ENCODE peak calls at places on chromosome 13, in eight cellular contexts. One of them, this sample, is unnamed.

GRCh38 chr13:42992585-42993122 is 613 bp upstream of the EPSTI1 start:
- DNase-seq in ovary: no peak
- DNase-seq in transverse colon: no peak
- DNase-seq in H1: no peak
- DNase-seq in suprapubic skin: no peak
- DNase-seq in tibial nerve: no peak
- DNase-seq in A549: no peak
- DNase-seq in stomach: no peak
- DNase-seq in this sample: no peak

GRCh38 chr13:22090114-22090513 is 419.2 kb downstream of the FGF9 start:
- DNase-seq in suprapubic skin: no peak
- DNase-seq in ovary: no peak
- DNase-seq in stomach: no peak
- DNase-seq in A549: no peak
- DNase-seq in H1: no peak
- DNase-seq in tibial nerve: no peak
- DNase-seq in transverse colon: peak
- DNase-seq in this sample: no peak

GRCh38 chr13:37443538-37443937 is 155.0 kb downstream of the POSTN start:
- DNase-seq in ovary: no peak
- DNase-seq in transverse colon: no peak
- DNase-seq in H1: no peak
- DNase-seq in tibial nerve: no peak
- DNase-seq in suprapubic skin: no peak
- DNase-seq in A549: no peak
- DNase-seq in stomach: no peak
- DNase-seq in this sample: no peak

GRCh38 chr13:24502567-24503375 is 9.8 kb downstream of the PARP4 start:
- DNase-seq in suprapubic skin: no peak
- DNase-seq in stomach: peak
- DNase-seq in A549: peak
- DNase-seq in ovary: no peak
- DNase-seq in tibial nerve: no peak
- DNase-seq in transverse colon: peak
- DNase-seq in H1: no peak
- DNase-seq in this sample: no peak

GRCh38 chr13:33260168-33261098 is 25.1 kb downstream of the STARD13 start:
- DNase-seq in tibial nerve: no peak
- DNase-seq in suprapubic skin: no peak
- DNase-seq in A549: no peak
- DNase-seq in ovary: no peak
- DNase-seq in H1: no peak
- DNase-seq in stomach: no peak
- DNase-seq in transverse colon: no peak
- DNase-seq in this sample: no peak

GRCh38 chr13:27375686-27376326 is 48.6 kb upstream of the GTF3A start:
- DNase-seq in A549: peak
- DNase-seq in stomach: peak
- DNase-seq in ovary: peak
- DNase-seq in transverse colon: peak
- DNase-seq in H1: no peak
- DNase-seq in tibial nerve: no peak
- DNase-seq in suprapubic skin: peak
- DNase-seq in this sample: no peak

GRCh38 chr13:51971520-51972426 is 39.5 kb downstream of the ATP7B start:
- DNase-seq in ovary: no peak
- DNase-seq in transverse colon: no peak
- DNase-seq in H1: no peak
- DNase-seq in tibial nerve: no peak
- DNase-seq in suprapubic skin: no peak
- DNase-seq in A549: no peak
- DNase-seq in stomach: no peak
- DNase-seq in this sample: peak

GRCh38 chr13:113069861-113070805 is 35.5 kb upstream of the F7 start:
- DNase-seq in A549: no peak
- DNase-seq in tibial nerve: no peak
- DNase-seq in transverse colon: no peak
- DNase-seq in ovary: no peak
- DNase-seq in H1: no peak
- DNase-seq in stomach: no peak
- DNase-seq in suprapubic skin: no peak
- DNase-seq in this sample: no peak

GRCh38 chr13:33218020-33218419 is 67.5 kb downstream of the STARD13 start:
- DNase-seq in transverse colon: no peak
- DNase-seq in H1: no peak
- DNase-seq in stomach: no peak
- DNase-seq in ovary: no peak
- DNase-seq in suprapubic skin: no peak
- DNase-seq in tibial nerve: no peak
- DNase-seq in A549: peak
- DNase-seq in this sample: peak

GRCh38 chr13:44230736-44231135 is 142.9 kb upstream of the SERP2 start:
- DNase-seq in H1: no peak
- DNase-seq in suprapubic skin: no peak
- DNase-seq in transverse colon: no peak
- DNase-seq in stomach: no peak
- DNase-seq in tibial nerve: no peak
- DNase-seq in A549: no peak
- DNase-seq in ovary: no peak
- DNase-seq in this sample: no peak

GRCh38 chr13:31035162-31035951 is 102.9 kb downstream of the TEX26 start:
- DNase-seq in tibial nerve: no peak
- DNase-seq in stomach: no peak
- DNase-seq in H1: no peak
- DNase-seq in transverse colon: no peak
- DNase-seq in A549: no peak
- DNase-seq in ovary: peak
- DNase-seq in suprapubic skin: no peak
- DNase-seq in this sample: no peak

GRCh38 chr13:39823063-39823713 is 167.7 kb downstream of the COG6 start:
- DNase-seq in tibial nerve: no peak
- DNase-seq in H1: no peak
- DNase-seq in suprapubic skin: no peak
- DNase-seq in transverse colon: no peak
- DNase-seq in stomach: no peak
- DNase-seq in ovary: no peak
- DNase-seq in A549: no peak
- DNase-seq in this sample: no peak

GRCh38 chr13:75836441-75836840 is 200.3 kb downstream of the LMO7 start:
- DNase-seq in transverse colon: peak
- DNase-seq in stomach: peak
- DNase-seq in tibial nerve: no peak
- DNase-seq in suprapubic skin: no peak
- DNase-seq in A549: no peak
- DNase-seq in ovary: no peak
- DNase-seq in H1: no peak
- DNase-seq in this sample: no peak

GRCh38 chr13:109722068-109722467 is 64.3 kb downstream of the IRS2 start:
- DNase-seq in tibial nerve: no peak
- DNase-seq in ovary: no peak
- DNase-seq in H1: no peak
- DNase-seq in transverse colon: no peak
- DNase-seq in suprapubic skin: no peak
- DNase-seq in A549: no peak
- DNase-seq in stomach: no peak
- DNase-seq in this sample: no peak

GRCh38 chr13:51935326-51936171 is 73.8 kb downstream of the CCDC70 start:
- DNase-seq in tibial nerve: no peak
- DNase-seq in transverse colon: peak
- DNase-seq in stomach: peak
- DNase-seq in ovary: no peak
- DNase-seq in suprapubic skin: peak
- DNase-seq in A549: peak
- DNase-seq in H1: no peak
- DNase-seq in this sample: no peak

GRCh38 chr13:80945328-80945727 is 604.4 kb upstream of the SPRY2 start:
- DNase-seq in A549: peak
- DNase-seq in stomach: peak
- DNase-seq in tibial nerve: no peak
- DNase-seq in suprapubic skin: no peak
- DNase-seq in transverse colon: no peak
- DNase-seq in H1: peak
- DNase-seq in ovary: no peak
- DNase-seq in this sample: no peak

GRCh38 chr13:84439108-84439507 is 556.8 kb upstream of the SLITRK1 start:
- DNase-seq in transverse colon: no peak
- DNase-seq in tibial nerve: no peak
- DNase-seq in A549: no peak
- DNase-seq in ovary: no peak
- DNase-seq in stomach: no peak
- DNase-seq in H1: no peak
- DNase-seq in suprapubic skin: no peak
- DNase-seq in this sample: no peak

GRCh38 chr13:23455401-23456185 is 22.1 kb upstream of the SACS start:
- DNase-seq in transverse colon: no peak
- DNase-seq in tibial nerve: no peak
- DNase-seq in suprapubic skin: no peak
- DNase-seq in H1: no peak
- DNase-seq in A549: no peak
- DNase-seq in stomach: no peak
- DNase-seq in ovary: no peak
- DNase-seq in this sample: peak

DNA sequence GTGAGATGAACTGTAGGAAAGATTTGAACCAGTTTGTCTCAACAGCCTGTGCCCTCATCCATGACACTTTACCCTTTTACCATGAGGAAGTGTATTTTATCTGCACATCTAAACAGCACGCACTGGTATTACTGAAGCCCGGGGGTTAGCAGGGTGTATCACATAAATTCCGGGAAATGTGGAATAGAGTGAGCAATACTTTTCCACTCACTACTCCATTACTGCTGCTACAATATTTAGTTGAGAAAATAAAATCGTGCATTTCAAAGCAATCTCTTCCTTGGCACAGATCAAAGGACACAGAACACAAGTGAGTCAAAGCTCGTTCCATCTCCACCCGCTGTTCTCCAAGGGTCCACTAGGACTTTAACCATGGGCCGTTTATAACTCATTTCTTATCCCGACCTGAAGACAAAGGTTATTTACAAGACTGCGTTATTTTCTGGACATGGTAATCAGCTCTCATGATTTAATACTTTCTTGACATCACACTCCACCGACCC is 35.2 kb downstream of the STK24 start:
- DNase-seq in A549: no peak
- DNase-seq in ovary: no peak
- DNase-seq in tibial nerve: no peak
- DNase-seq in stomach: no peak
- DNase-seq in transverse colon: no peak
- DNase-seq in suprapubic skin: no peak
- DNase-seq in H1: no peak
- DNase-seq in this sample: no peak
- TF ChIP-seq EP300 in A549: no peak
- TF ChIP-seq EP300 in ovary: no peak
- TF ChIP-seq EP300 in tibial nerve: peak
- TF ChIP-seq EP300 in stomach: no peak
- TF ChIP-seq EP300 in transverse colon: no peak
- TF ChIP-seq EP300 in suprapubic skin: no peak
- TF ChIP-seq EP300 in H1: no peak
- TF ChIP-seq EP300 in this sample: no peak

GRCh38 chr13:99981115-99982020 is at the start of gene ZIC2:
- DNase-seq in stomach: no peak
- DNase-seq in tibial nerve: no peak
- DNase-seq in H1: no peak
- DNase-seq in transverse colon: no peak
- DNase-seq in ovary: no peak
- DNase-seq in A549: peak
- DNase-seq in suprapubic skin: peak
- DNase-seq in this sample: no peak
- TF ChIP-seq EP300 in stomach: no peak
- TF ChIP-seq EP300 in tibial nerve: no peak
- TF ChIP-seq EP300 in H1: no peak
- TF ChIP-seq EP300 in transverse colon: no peak
- TF ChIP-seq EP300 in ovary: no peak
- TF ChIP-seq EP300 in A549: no peak
- TF ChIP-seq EP300 in suprapubic skin: no peak
- TF ChIP-seq EP300 in this sample: no peak

GRCh38 chr13:98994080-98994479 is 16.2 kb upstream of the DOCK9 start:
- DNase-seq in ovary: no peak
- DNase-seq in transverse colon: no peak
- DNase-seq in tibial nerve: no peak
- DNase-seq in suprapubic skin: no peak
- DNase-seq in stomach: no peak
- DNase-seq in A549: no peak
- DNase-seq in H1: no peak
- DNase-seq in this sample: no peak
- TF ChIP-seq EP300 in ovary: no peak
- TF ChIP-seq EP300 in transverse colon: no peak
- TF ChIP-seq EP300 in tibial nerve: no peak
- TF ChIP-seq EP300 in suprapubic skin: no peak
- TF ChIP-seq EP300 in stomach: no peak
- TF ChIP-seq EP300 in A549: no peak
- TF ChIP-seq EP300 in H1: no peak
- TF ChIP-seq EP300 in this sample: no peak

GRCh38 chr13:28406728-28407266 is 88.1 kb downstream of the FLT1 start:
- DNase-seq in A549: no peak
- DNase-seq in transverse colon: no peak
- DNase-seq in H1: no peak
- DNase-seq in stomach: no peak
- DNase-seq in ovary: no peak
- DNase-seq in tibial nerve: no peak
- DNase-seq in suprapubic skin: no peak
- DNase-seq in this sample: no peak

GRCh38 chr13:28410096-28410495 is 84.8 kb downstream of the FLT1 start:
- DNase-seq in H1: no peak
- DNase-seq in suprapubic skin: no peak
- DNase-seq in stomach: no peak
- DNase-seq in ovary: no peak
- DNase-seq in transverse colon: no peak
- DNase-seq in A549: no peak
- DNase-seq in tibial nerve: no peak
- DNase-seq in this sample: no peak

GRCh38 chr13:28411859-28412353 is 83.0 kb downstream of the FLT1 start:
- DNase-seq in ovary: no peak
- DNase-seq in tibial nerve: no peak
- DNase-seq in stomach: no peak
- DNase-seq in transverse colon: no peak
- DNase-seq in A549: no peak
- DNase-seq in suprapubic skin: no peak
- DNase-seq in H1: no peak
- DNase-seq in this sample: no peak

GRCh38 chr13:28409648-28410047 is 85.3 kb downstream of the FLT1 start:
- DNase-seq in transverse colon: no peak
- DNase-seq in H1: no peak
- DNase-seq in tibial nerve: no peak
- DNase-seq in A549: no peak
- DNase-seq in suprapubic skin: no peak
- DNase-seq in stomach: no peak
- DNase-seq in ovary: no peak
- DNase-seq in this sample: no peak

DNA sequence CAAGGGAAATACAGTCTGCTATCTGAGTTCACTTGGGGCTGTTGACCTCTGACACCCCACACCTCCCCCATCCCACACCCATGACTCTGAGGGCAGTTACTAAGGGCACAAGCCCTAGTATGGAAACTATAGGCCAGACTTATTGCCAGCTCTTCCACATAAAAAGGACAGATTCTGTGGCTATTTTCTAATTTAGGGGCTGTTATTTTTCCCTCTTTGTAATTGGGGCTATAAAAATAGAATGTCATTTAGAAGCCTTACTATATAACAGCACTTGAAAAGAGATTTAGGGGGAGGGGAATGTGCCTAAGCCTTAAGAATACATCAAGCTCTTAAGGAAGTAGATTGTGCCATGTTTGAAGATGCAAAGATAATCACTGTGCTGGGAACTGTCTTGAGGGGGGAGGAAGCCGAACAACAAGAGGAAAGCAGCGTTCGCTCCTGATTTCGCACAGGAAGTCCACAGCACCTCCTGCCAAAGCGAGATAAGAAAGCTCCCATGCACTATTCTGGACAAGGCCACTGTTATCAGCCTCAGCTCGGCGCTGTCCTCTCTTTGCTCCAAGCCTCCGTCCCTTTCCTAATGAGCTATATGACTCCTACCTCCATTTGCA is 86.6 kb downstream of the FLT1 start:
- DNase-seq in A549: no peak
- DNase-seq in transverse colon: no peak
- DNase-seq in stomach: no peak
- DNase-seq in tibial nerve: no peak
- DNase-seq in H1: no peak
- DNase-seq in suprapubic skin: no peak
- DNase-seq in ovary: no peak
- DNase-seq in this sample: no peak
- TF ChIP-seq EP300 in A549: no peak
- TF ChIP-seq EP300 in transverse colon: peak
- TF ChIP-seq EP300 in stomach: peak
- TF ChIP-seq EP300 in tibial nerve: peak
- TF ChIP-seq EP300 in H1: no peak
- TF ChIP-seq EP300 in suprapubic skin: no peak
- TF ChIP-seq EP300 in ovary: no peak
- TF ChIP-seq EP300 in this sample: peak

This sample was measured in esophagus muscularis mucosa.